ENCODE peak calls at places on chromosomes 5 and 9, in seven cellular contexts. N is spleen; P is AG04449; X is GM13977; Z is Peyer's patch; R is cardiac fibroblast; V is activated CD8-positive, alpha-beta T cell treated with anti-CD3 and anti-CD28 coated beads for 36 hours. E is an unnamed sample.

GRCh38 chr9:30574355-30575151 is 1809.9 kb upstream of the ACO1 start:
- DNase-seq in N (peak; percentile 62), P (no peak), X (no peak), Z (no peak), R (no peak), V (no peak), E (peak; percentile 88)

GRCh38 chr5:81825237-81825636 is 74.3 kb upstream of the SSBP2 start:
- DNase-seq in N (no peak), P (peak; percentile 16), X (no peak), Z (no peak), R (peak; percentile 89), V (no peak), E (no peak)

GRCh38 chr5:168295574-168296201 is 4.2 kb downstream of the WWC1 start:
- DNase-seq in N (no peak), P (no peak), X (no peak), Z (no peak), R (peak; percentile 42), V (no peak), E (peak; percentile 56)

GRCh38 chr5:173472164-173472563 is 143.9 kb upstream of the STC2 start:
- DNase-seq in N (no peak), P (peak; percentile 86), X (no peak), Z (no peak), R (peak; percentile 97), V (no peak), E (no peak)

GRCh38 chr9:3916984-3917383 is 382.9 kb downstream of the GLIS3 start:
- DNase-seq in N (no peak), P (peak; percentile 34), X (no peak), Z (no peak), R (peak; percentile 90), V (no peak), E (no peak)

GRCh38 chr9:134442486-134443168 is 116.4 kb downstream of the RXRA start:
- DNase-seq in N (no peak), P (no peak), X (no peak), Z (no peak), R (peak; percentile 31), V (peak; percentile 55), E (no peak)

GRCh38 chr5:101783241-101784095 is 512.6 kb downstream of the SLCO4C1 start:
- DNase-seq in N (no peak), P (no peak), X (no peak), Z (no peak), R (no peak), V (no peak), E (no peak)

GRCh38 chr5:43401827-43402226 is 10.4 kb downstream of the CCL28 start:
- DNase-seq in N (no peak), P (no peak), X (no peak), Z (no peak), R (peak; percentile 18), V (no peak), E (no peak)

GRCh38 chr5:98460536-98460935 is 312.9 kb upstream of the RGMB start:
- DNase-seq in N (no peak), P (no peak), X (no peak), Z (no peak), R (no peak), V (no peak), E (no peak)

GRCh38 chr5:158456756-158457155 is 597.8 kb upstream of the CLINT1 start:
- DNase-seq in N (no peak), P (peak; percentile 46), X (peak; percentile 30), Z (no peak), R (peak; percentile 87), V (peak; percentile 18), E (no peak)

GRCh38 chr5:125227333-125228075 is 481.1 kb upstream of the ZNF608 start:
- DNase-seq in N (no peak), P (no peak), X (no peak), Z (no peak), R (peak; percentile 40), V (no peak), E (no peak)
- TF ChIP-seq CTCF in N (peak; percentile 25), P (peak; percentile 43), X (peak; percentile 19), Z (peak; percentile 26), R (peak; percentile 68), V (no peak), E (peak; percentile 74)

GRCh38 chr9:133396952-133397351 is 20.8 kb downstream of the STKLD1 start:
- DNase-seq in N (no peak), P (no peak), X (no peak), Z (no peak), R (peak; percentile 15), V (peak; percentile 25), E (no peak)
- TF ChIP-seq CTCF in N (no peak), P (peak; percentile 50), X (peak; percentile 40), Z (no peak), R (peak; percentile 33), V (peak; percentile 35), E (peak; percentile 59)

GRCh38 chr5:114362197-114362976 is 517 bp downstream of the KCNN2 start:
- DNase-seq in N (peak; percentile 74), P (no peak), X (peak; percentile 47), Z (no peak), R (peak; percentile 10), V (no peak), E (no peak)

GRCh38 chr5:114361724-114362196 is at the start of gene KCNN2:
- DNase-seq in N (peak; percentile 85), P (no peak), X (peak; percentile 79), Z (no peak), R (peak; percentile 24), V (peak; percentile 22), E (no peak)

GRCh38 chr5:114362977-114363721 is 1.3 kb downstream of the KCNN2 start:
- DNase-seq in N (no peak), P (no peak), X (peak; percentile 23), Z (no peak), R (peak; percentile 13), V (peak; percentile 2), E (no peak)

GRCh38 chr5:114360362-114360761 is 1.5 kb upstream of the KCNN2 start:
- DNase-seq in N (no peak), P (no peak), X (no peak), Z (no peak), R (no peak), V (no peak), E (no peak)

DNA sequence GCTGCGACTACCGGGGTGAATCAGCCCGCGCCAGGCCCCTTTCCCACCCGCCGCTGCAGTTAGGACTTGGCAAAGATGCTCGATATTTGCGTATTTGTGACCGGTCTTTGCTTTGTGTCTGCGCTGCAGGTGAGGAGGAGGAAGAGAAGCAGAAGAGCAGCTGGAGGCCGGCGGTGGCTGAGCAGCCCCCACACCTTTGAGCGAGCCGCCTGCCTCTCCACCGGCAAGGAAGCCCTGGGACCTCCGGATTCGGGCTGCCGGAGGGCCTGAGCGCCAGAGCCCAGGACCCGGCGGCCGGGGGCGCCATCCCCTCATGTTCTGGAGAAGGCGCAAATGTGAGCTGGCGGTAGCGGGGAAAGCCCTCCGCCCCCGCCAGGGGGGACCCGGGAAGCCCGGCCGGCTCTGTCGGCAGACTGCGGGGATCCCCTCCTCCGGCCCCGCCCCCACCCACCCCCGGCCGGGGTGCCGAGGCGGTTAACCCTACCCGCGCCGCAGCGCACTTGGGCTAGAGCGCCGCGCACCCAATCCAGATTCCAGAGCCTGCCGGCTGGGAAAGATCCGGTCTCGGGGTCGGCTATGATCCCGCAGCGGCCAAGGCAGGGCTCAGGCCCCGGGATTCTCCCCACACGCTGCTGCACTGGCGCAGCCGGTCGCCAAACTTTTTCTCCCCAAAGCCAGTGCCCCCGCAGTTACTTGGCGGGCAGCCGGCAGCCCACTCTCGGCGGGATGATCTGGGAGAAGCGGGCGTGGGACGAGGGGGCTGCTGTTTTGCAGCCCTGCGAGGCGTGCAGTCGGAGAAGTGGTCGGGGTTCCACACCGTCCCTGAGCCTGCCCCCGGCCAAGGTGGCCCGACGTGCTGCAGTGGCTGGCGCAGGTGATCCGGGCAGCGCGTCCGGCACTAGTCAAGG is 800 bp upstream of the KCNN2 start:
- DNase-seq in N (peak; percentile 74), P (no peak), X (peak; percentile 82), Z (no peak), R (no peak), V (peak; percentile 37), E (no peak)
- TF ChIP-seq CTCF in N (peak; percentile 17), P (peak; percentile 18), X (peak; percentile 45), Z (no peak), R (no peak), V (no peak), E (peak; percentile 42)

DNA sequence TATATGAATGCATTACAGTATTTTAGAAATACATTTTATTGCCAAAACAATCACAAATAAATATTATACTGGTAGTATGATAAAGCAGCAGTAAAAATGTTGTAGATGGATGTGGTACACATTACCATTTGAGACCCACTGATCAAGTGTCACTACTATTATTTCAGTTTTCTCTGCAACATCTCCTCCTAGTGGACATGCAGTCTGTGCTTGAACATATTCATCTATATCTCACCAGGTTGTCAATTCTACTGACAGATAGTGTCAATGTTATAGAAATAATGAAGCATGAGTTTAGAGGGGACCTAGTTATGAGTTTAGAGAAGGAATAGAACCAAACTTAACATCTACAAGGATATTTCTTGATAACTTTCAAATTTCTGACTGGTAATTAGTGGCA is 39.2 kb upstream of the ELOVL7 start:
- DNase-seq in N (no peak), P (no peak), X (peak; percentile 44), Z (no peak), R (peak; percentile 44), V (no peak), E (no peak)
- TF ChIP-seq CTCF in N (no peak), P (no peak), X (peak; percentile 55), Z (peak; percentile 61), R (peak; percentile 52), V (no peak), E (peak; percentile 70)

GRCh38 chr9:77651203-77651602 is 3.1 kb upstream of the GNA14 start:
- DNase-seq in N (no peak), P (no peak), X (no peak), Z (no peak), R (no peak), V (no peak), E (no peak)

GRCh38 chr9:77647267-77647658 is 859 bp downstream of the GNA14 start:
- DNase-seq in N (no peak), P (no peak), X (no peak), Z (no peak), R (peak; percentile 9), V (no peak), E (no peak)

GRCh38 chr9:77648458-77649108 is 461 bp upstream of the GNA14 start:
- DNase-seq in N (peak; percentile 80), P (no peak), X (no peak), Z (no peak), R (peak; percentile 17), V (peak; percentile 21), E (no peak)

GRCh38 chr9:77647659-77648457 is at the start of gene GNA14:
- DNase-seq in N (peak; percentile 77), P (no peak), X (no peak), Z (no peak), R (peak; percentile 36), V (peak; percentile 14), E (no peak)

GRCh38 chr9:77649109-77649812 is 1.1 kb upstream of the GNA14 start:
- DNase-seq in N (no peak), P (no peak), X (no peak), Z (no peak), R (peak; percentile 65), V (no peak), E (no peak)
- TF ChIP-seq CTCF in N (peak; percentile 24), P (peak; percentile 10), X (no peak), Z (peak; percentile 37), R (peak; percentile 55), V (no peak), E (peak; percentile 77)

DNA sequence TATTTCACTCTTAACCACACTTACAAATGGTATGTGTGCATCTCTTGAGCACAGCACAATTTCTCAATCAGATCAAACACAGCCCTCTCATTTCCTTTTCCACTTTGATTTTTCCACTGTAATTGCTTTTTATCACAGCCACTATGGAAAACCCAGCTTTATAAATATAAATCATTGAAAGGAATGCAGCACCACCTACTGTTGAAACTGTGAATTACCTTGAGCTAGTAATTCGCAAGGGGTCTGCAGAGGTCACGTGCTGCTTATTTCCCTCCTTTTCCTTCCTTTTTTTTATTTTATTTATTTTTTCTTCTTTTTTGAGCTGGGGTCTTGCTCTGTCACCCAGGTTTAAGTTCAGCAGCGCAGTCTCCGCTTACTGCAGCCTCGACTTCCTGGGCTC is 76.9 kb downstream of the CDH6 start:
- DNase-seq in N (no peak), P (no peak), X (no peak), Z (no peak), R (peak; percentile 45), V (no peak), E (no peak)
- TF ChIP-seq CTCF in N (peak; percentile 42), P (peak; percentile 22), X (peak; percentile 56), Z (peak; percentile 73), R (peak; percentile 49), V (peak; percentile 55), E (peak; percentile 83)

E was measured in chondrocyte.